ENCODE peak calls at places on chromosomes 4 and X, in five cellular contexts. One of them, this sample, is unnamed.

GRCh38 chrX:148530464-148531077 is 30.2 kb downstream of the AFF2 start:
- DNase-seq in HFF-Myc: no peak
- DNase-seq in fibroblast of lung: peak; percentile 43
- DNase-seq in CD8-positive, alpha-beta T cell: no peak
- DNase-seq in fibroblast of mammary gland: peak; percentile 35
- DNase-seq in this sample: peak; percentile 10

GRCh38 chr4:75025432-75025831 is 92.5 kb downstream of the PARM1 start:
- DNase-seq in fibroblast of mammary gland: no peak
- DNase-seq in CD8-positive, alpha-beta T cell: no peak
- DNase-seq in fibroblast of lung: no peak
- DNase-seq in HFF-Myc: no peak
- DNase-seq in this sample: no peak

GRCh38 chr4:68490826-68491457 is 43.7 kb downstream of the TMPRSS11E start:
- DNase-seq in HFF-Myc: no peak
- DNase-seq in fibroblast of mammary gland: peak; percentile 11
- DNase-seq in fibroblast of lung: peak; percentile 7
- DNase-seq in CD8-positive, alpha-beta T cell: no peak
- DNase-seq in this sample: no peak

GRCh38 chr4:151418385-151418784 is 9.4 kb downstream of the FHIP1A start:
- DNase-seq in HFF-Myc: peak; percentile 19
- DNase-seq in fibroblast of mammary gland: peak; percentile 88
- DNase-seq in CD8-positive, alpha-beta T cell: no peak
- DNase-seq in fibroblast of lung: peak; percentile 70
- DNase-seq in this sample: peak; percentile 98

GRCh38 chr4:39233114-39233513 is 50.8 kb downstream of the WDR19 start:
- DNase-seq in fibroblast of lung: no peak
- DNase-seq in CD8-positive, alpha-beta T cell: no peak
- DNase-seq in HFF-Myc: no peak
- DNase-seq in fibroblast of mammary gland: no peak
- DNase-seq in this sample: no peak

GRCh38 chrX:93538575-93538974 is 134.8 kb downstream of the NAP1L3 start:
- DNase-seq in fibroblast of lung: no peak
- DNase-seq in HFF-Myc: no peak
- DNase-seq in CD8-positive, alpha-beta T cell: no peak
- DNase-seq in fibroblast of mammary gland: peak; percentile 8
- DNase-seq in this sample: no peak

GRCh38 chr4:183989931-183990330 is 84.8 kb downstream of the STOX2 start:
- DNase-seq in fibroblast of lung: no peak
- DNase-seq in fibroblast of mammary gland: peak; percentile 8
- DNase-seq in HFF-Myc: no peak
- DNase-seq in CD8-positive, alpha-beta T cell: no peak
- DNase-seq in this sample: no peak

GRCh38 chr4:128379860-128380259 is 92.2 kb upstream of the PGRMC2 start:
- DNase-seq in CD8-positive, alpha-beta T cell: no peak
- DNase-seq in HFF-Myc: no peak
- DNase-seq in fibroblast of mammary gland: peak; percentile 42
- DNase-seq in fibroblast of lung: peak; percentile 51
- DNase-seq in this sample: no peak

DNA sequence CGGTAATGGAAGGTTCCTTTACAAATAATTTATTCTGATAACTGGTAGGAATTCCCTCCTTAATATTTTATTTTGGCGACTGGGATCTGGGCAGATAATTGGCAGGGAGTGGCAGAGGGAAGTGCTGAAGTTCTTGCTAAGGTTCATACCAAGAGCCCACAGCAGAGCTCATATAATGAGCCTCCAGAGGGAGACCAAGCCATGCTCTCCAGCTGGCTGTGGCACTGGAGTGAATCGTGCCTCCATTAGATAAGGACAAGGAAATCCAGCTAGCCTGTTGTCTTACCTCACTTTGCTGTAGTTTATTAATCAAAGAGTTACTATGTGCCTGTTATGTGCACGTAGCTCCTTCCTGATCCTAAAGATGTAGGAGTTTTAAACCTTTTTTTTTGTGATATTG is 1.3 kb downstream of the ASB12 start:
- DNase-seq in fibroblast of mammary gland: no peak
- DNase-seq in CD8-positive, alpha-beta T cell: no peak
- DNase-seq in HFF-Myc: no peak
- DNase-seq in fibroblast of lung: no peak
- DNase-seq in this sample: no peak
- TF ChIP-seq CTCF in fibroblast of mammary gland: no peak
- TF ChIP-seq CTCF in CD8-positive, alpha-beta T cell: no peak
- TF ChIP-seq CTCF in HFF-Myc: no peak
- TF ChIP-seq CTCF in fibroblast of lung: no peak
- TF ChIP-seq CTCF in this sample: no peak

GRCh38 chr4:48767055-48767454 is 13.0 kb downstream of the FRYL start:
- DNase-seq in HFF-Myc: no peak
- DNase-seq in fibroblast of lung: no peak
- DNase-seq in fibroblast of mammary gland: no peak
- DNase-seq in CD8-positive, alpha-beta T cell: no peak
- DNase-seq in this sample: no peak
- TF ChIP-seq CTCF in HFF-Myc: no peak
- TF ChIP-seq CTCF in fibroblast of lung: no peak
- TF ChIP-seq CTCF in fibroblast of mammary gland: peak; percentile 19
- TF ChIP-seq CTCF in CD8-positive, alpha-beta T cell: no peak
- TF ChIP-seq CTCF in this sample: no peak

GRCh38 chrX:56800801-56801200 is 71.8 kb downstream of the NBDY start:
- DNase-seq in HFF-Myc: no peak
- DNase-seq in fibroblast of lung: no peak
- DNase-seq in fibroblast of mammary gland: no peak
- DNase-seq in CD8-positive, alpha-beta T cell: peak; percentile 25
- DNase-seq in this sample: no peak
- TF ChIP-seq CTCF in HFF-Myc: no peak
- TF ChIP-seq CTCF in fibroblast of lung: no peak
- TF ChIP-seq CTCF in fibroblast of mammary gland: no peak
- TF ChIP-seq CTCF in CD8-positive, alpha-beta T cell: no peak
- TF ChIP-seq CTCF in this sample: no peak

DNA sequence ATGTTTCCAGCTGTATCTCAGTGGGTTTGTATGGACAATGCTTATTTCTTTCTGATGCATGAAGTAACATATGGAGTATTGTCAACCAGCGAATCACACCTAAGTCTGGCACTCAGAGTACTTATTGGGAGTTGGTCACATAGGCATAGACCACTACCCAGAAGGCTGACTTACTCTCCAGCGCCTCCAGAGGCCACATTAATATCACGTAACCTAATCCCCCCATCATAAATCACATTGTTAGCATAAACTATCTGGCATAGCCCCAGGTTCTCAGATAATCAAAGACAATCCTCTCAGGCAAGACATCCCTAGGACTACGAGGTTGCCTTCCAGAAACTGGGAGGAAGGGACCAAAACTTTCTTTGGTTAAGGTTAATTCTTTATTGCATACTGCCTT is 560.5 kb upstream of the PABPC4L start:
- DNase-seq in fibroblast of mammary gland: no peak
- DNase-seq in fibroblast of lung: no peak
- DNase-seq in HFF-Myc: no peak
- DNase-seq in CD8-positive, alpha-beta T cell: no peak
- DNase-seq in this sample: no peak
- TF ChIP-seq CTCF in fibroblast of mammary gland: no peak
- TF ChIP-seq CTCF in fibroblast of lung: no peak
- TF ChIP-seq CTCF in HFF-Myc: no peak
- TF ChIP-seq CTCF in CD8-positive, alpha-beta T cell: no peak
- TF ChIP-seq CTCF in this sample: no peak